ENCODE peak calls at places on chromosomes 5 and 9, in five cellular contexts. Y is HL-60; N is HTR-8/SVneo; X is EH; V is activated effector memory CD4-positive, alpha-beta T cell treated with anti-CD3 and anti-CD28 coated beads, Interleukin-2, amount 50 U/mL, for 16 hours. W is an unnamed sample.

GRCh38 chr9:109918359-109919163 is 138.6 kb downstream of the PALM2AKAP2 start:
- DNase-seq in Y (no peak), N (no peak), X (no peak), V (peak), W (no peak)

GRCh38 chr5:143653766-143654282 is 158.1 kb upstream of the HMHB1 start:
- DNase-seq in Y (no peak), N (no peak), X (peak), V (no peak), W (no peak)

GRCh38 chr9:136644593-136645342 is 17.9 kb upstream of the EGFL7 start:
- DNase-seq in Y (peak), N (no peak), X (no peak), V (peak), W (no peak)

GRCh38 chr5:97735209-97735608 is 552.2 kb upstream of the RIOK2 start:
- DNase-seq in Y (no peak), N (no peak), X (peak), V (no peak), W (no peak)

GRCh38 chr9:70043689-70044449 is at the start of gene MAMDC2:
- DNase-seq in Y (no peak), N (no peak), X (peak), V (no peak), W (no peak)

GRCh38 chr5:137366526-137366925 is 132.6 kb downstream of the SPOCK1 start:
- DNase-seq in Y (no peak), N (no peak), X (peak), V (no peak), W (no peak)

GRCh38 chr5:133361922-133362321 is 250.4 kb downstream of the FSTL4 start:
- DNase-seq in Y (no peak), N (no peak), X (no peak), V (no peak), W (no peak)

GRCh38 chr9:96218821-96219614 is 83.0 kb downstream of the HSD17B3 start:
- DNase-seq in Y (no peak), N (no peak), X (no peak), V (peak), W (no peak)

GRCh38 chr5:124662261-124662781 is 84.1 kb downstream of the ZNF608 start:
- DNase-seq in Y (no peak), N (no peak), X (no peak), V (no peak), W (no peak)